ENCODE peak calls at places on chromosomes 6 and 20, in five cellular contexts. One of them, this sample, is unnamed. For H3K4me1, the result is how much of the 10 kb centered on the place peaks cover.

GRCh38 chr20:9573598-9573997 is 59.2 kb downstream of the LAMP5 start:
- DNase-seq in small intestine: no peak
- DNase-seq in CD8-positive, alpha-beta T cell: no peak
- DNase-seq in suprapubic skin: no peak
- DNase-seq in psoas muscle: no peak
- DNase-seq in this sample: no peak

GRCh38 chr6:53793318-53793975 is 1.4 kb upstream of the LRRC1 start:
- DNase-seq in CD8-positive, alpha-beta T cell: peak
- DNase-seq in psoas muscle: peak
- DNase-seq in small intestine: peak
- DNase-seq in suprapubic skin: peak
- DNase-seq in this sample: peak

GRCh38 chr6:51098801-51099200 is 280.1 kb downstream of the TFAP2B start:
- DNase-seq in small intestine: no peak
- DNase-seq in suprapubic skin: no peak
- DNase-seq in psoas muscle: no peak
- DNase-seq in CD8-positive, alpha-beta T cell: no peak
- DNase-seq in this sample: no peak

GRCh38 chr6:5071216-5071615 is 13.9 kb upstream of the PPP1R3G start:
- DNase-seq in psoas muscle: no peak
- DNase-seq in small intestine: no peak
- DNase-seq in suprapubic skin: no peak
- DNase-seq in CD8-positive, alpha-beta T cell: no peak
- DNase-seq in this sample: no peak

GRCh38 chr6:79687759-79688158 is 56.6 kb downstream of the SH3BGRL2 start:
- DNase-seq in CD8-positive, alpha-beta T cell: no peak
- DNase-seq in suprapubic skin: no peak
- DNase-seq in psoas muscle: no peak
- DNase-seq in small intestine: peak
- DNase-seq in this sample: no peak

GRCh38 chr6:26216015-26216885 is 129.0 kb downstream of the HFE start:
- DNase-seq in CD8-positive, alpha-beta T cell: peak
- DNase-seq in small intestine: peak
- DNase-seq in suprapubic skin: no peak
- DNase-seq in psoas muscle: no peak
- DNase-seq in this sample: peak

GRCh38 chr6:215335-216034 is 76.8 kb upstream of the DUSP22 start:
- DNase-seq in small intestine: no peak
- DNase-seq in psoas muscle: no peak
- DNase-seq in CD8-positive, alpha-beta T cell: peak
- DNase-seq in suprapubic skin: no peak
- DNase-seq in this sample: no peak

GRCh38 chr20:51910202-51911050 is 108.1 kb upstream of the SALL4 start:
- DNase-seq in suprapubic skin: no peak
- DNase-seq in small intestine: no peak
- DNase-seq in psoas muscle: no peak
- DNase-seq in CD8-positive, alpha-beta T cell: no peak
- DNase-seq in this sample: no peak

GRCh38 chr6:144722214-144722737 is 437.1 kb downstream of the UTRN start:
- DNase-seq in CD8-positive, alpha-beta T cell: no peak
- DNase-seq in suprapubic skin: no peak
- DNase-seq in small intestine: no peak
- DNase-seq in psoas muscle: no peak
- DNase-seq in this sample: no peak

GRCh38 chr20:17542993-17543412 is 11.8 kb upstream of the BFSP1 start:
- DNase-seq in psoas muscle: no peak
- DNase-seq in small intestine: no peak
- DNase-seq in CD8-positive, alpha-beta T cell: no peak
- DNase-seq in suprapubic skin: no peak
- DNase-seq in this sample: no peak

GRCh38 chr6:53794720-53795253 is at the start of gene LRRC1:
- DNase-seq in suprapubic skin: peak
- DNase-seq in small intestine: peak
- DNase-seq in CD8-positive, alpha-beta T cell: peak
- DNase-seq in psoas muscle: peak
- DNase-seq in this sample: peak

GRCh38 chr6:131210469-131210868 is 75.2 kb downstream of the AKAP7 start:
- DNase-seq in psoas muscle: no peak
- DNase-seq in CD8-positive, alpha-beta T cell: no peak
- DNase-seq in small intestine: no peak
- DNase-seq in suprapubic skin: no peak
- DNase-seq in this sample: no peak

GRCh38 chr6:7542878-7543394 is 1.5 kb downstream of the DSP start:
- DNase-seq in psoas muscle: peak
- DNase-seq in CD8-positive, alpha-beta T cell: no peak
- DNase-seq in suprapubic skin: peak
- DNase-seq in small intestine: peak
- DNase-seq in this sample: peak

GRCh38 chr6:126723541-126724170 is 383.7 kb downstream of the CENPW start:
- DNase-seq in small intestine: no peak
- DNase-seq in psoas muscle: no peak
- DNase-seq in suprapubic skin: no peak
- DNase-seq in CD8-positive, alpha-beta T cell: no peak
- DNase-seq in this sample: no peak

GRCh38 chr20:1434571-1435336 is 31.9 kb downstream of the NSFL1C start:
- DNase-seq in small intestine: peak
- DNase-seq in suprapubic skin: no peak
- DNase-seq in CD8-positive, alpha-beta T cell: peak
- DNase-seq in psoas muscle: no peak
- DNase-seq in this sample: no peak

GRCh38 chr20:62350098-62350628 is 16.9 kb downstream of the LAMA5 start:
- DNase-seq in CD8-positive, alpha-beta T cell: no peak
- DNase-seq in small intestine: peak
- DNase-seq in psoas muscle: peak
- DNase-seq in suprapubic skin: no peak
- DNase-seq in this sample: no peak

GRCh38 chr6:27209167-27209566 is 38.3 kb upstream of the PRSS16 start:
- DNase-seq in suprapubic skin: no peak
- DNase-seq in small intestine: no peak
- DNase-seq in CD8-positive, alpha-beta T cell: no peak
- DNase-seq in psoas muscle: no peak
- DNase-seq in this sample: no peak

GRCh38 chr20:43971233-43971632 is 56.6 kb downstream of the TOX2 start:
- DNase-seq in suprapubic skin: peak
- DNase-seq in small intestine: no peak
- DNase-seq in CD8-positive, alpha-beta T cell: no peak
- DNase-seq in psoas muscle: no peak
- DNase-seq in this sample: no peak

GRCh38 chr6:134436281-134436815 is 118.4 kb upstream of the SGK1 start:
- DNase-seq in small intestine: no peak
- DNase-seq in suprapubic skin: peak
- DNase-seq in CD8-positive, alpha-beta T cell: peak
- DNase-seq in psoas muscle: peak
- DNase-seq in this sample: peak

GRCh38 chr20:56689852-56690485 is 60.9 kb downstream of the TFAP2C start:
- DNase-seq in psoas muscle: no peak
- DNase-seq in CD8-positive, alpha-beta T cell: no peak
- DNase-seq in suprapubic skin: no peak
- DNase-seq in small intestine: no peak
- DNase-seq in this sample: no peak

GRCh38 chr6:12331951-12332749 is 42.0 kb downstream of the EDN1 start:
- DNase-seq in CD8-positive, alpha-beta T cell: no peak
- DNase-seq in psoas muscle: no peak
- DNase-seq in small intestine: peak
- DNase-seq in suprapubic skin: no peak
- DNase-seq in this sample: no peak

GRCh38 chr6:1329708-1330107 is 17.8 kb downstream of the FOXQ1 start:
- DNase-seq in psoas muscle: no peak
- DNase-seq in suprapubic skin: no peak
- DNase-seq in CD8-positive, alpha-beta T cell: no peak
- DNase-seq in small intestine: no peak
- DNase-seq in this sample: no peak

GRCh38 chr6:72425003-72425681 is 196.7 kb upstream of the KCNQ5 start:
- DNase-seq in CD8-positive, alpha-beta T cell: no peak
- DNase-seq in psoas muscle: no peak
- DNase-seq in small intestine: no peak
- DNase-seq in suprapubic skin: no peak
- DNase-seq in this sample: no peak

GRCh38 chr6:163391983-163392382 is 22.5 kb upstream of the QKI start:
- DNase-seq in suprapubic skin: no peak
- DNase-seq in small intestine: no peak
- DNase-seq in CD8-positive, alpha-beta T cell: no peak
- DNase-seq in psoas muscle: no peak
- DNase-seq in this sample: no peak

GRCh38 chr6:138030872-138031271 is 76.3 kb downstream of the PERP start:
- DNase-seq in small intestine: no peak
- DNase-seq in suprapubic skin: no peak
- DNase-seq in psoas muscle: no peak
- DNase-seq in CD8-positive, alpha-beta T cell: no peak
- DNase-seq in this sample: no peak
- H3K4me1 ChIP-seq in small intestine: under half
- H3K4me1 ChIP-seq in suprapubic skin: under half
- H3K4me1 ChIP-seq in psoas muscle: under half
- H3K4me1 ChIP-seq in CD8-positive, alpha-beta T cell: under half
- H3K4me1 ChIP-seq in this sample: under half

DNA sequence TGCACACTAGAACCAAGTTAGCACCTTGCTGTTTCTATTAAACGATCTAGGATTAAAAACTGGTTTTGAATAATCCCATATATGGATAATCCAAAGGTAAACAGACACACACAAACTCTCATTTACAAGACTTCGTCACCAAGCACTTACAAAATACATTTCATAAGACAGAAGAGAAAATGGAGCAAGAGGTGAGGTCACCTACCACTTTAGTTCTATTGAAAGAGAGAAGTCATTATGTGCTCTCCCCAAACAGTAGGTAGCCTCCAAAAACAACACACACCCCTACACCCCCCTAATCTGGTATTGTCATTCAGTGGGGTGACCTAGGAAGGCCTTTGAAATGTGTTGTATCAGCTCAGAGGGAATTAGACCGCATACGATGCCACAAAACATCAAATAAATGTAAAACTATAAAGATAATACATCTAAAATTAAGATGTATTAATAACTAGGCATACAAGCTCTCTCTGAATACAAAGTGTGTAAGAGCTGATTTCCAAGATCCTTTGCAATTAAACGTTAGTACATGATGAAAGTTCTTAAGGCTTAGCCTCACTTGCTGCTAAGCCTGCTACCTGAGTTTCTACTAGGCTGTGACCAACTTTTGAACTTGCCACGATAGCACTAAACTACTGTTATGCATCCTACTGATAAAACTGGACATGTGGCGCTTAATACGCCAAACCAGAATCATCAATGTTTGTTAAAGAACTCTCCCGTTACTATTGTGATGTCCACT is 1.6 kb downstream of the SRPK1 start:
- DNase-seq in CD8-positive, alpha-beta T cell: no peak
- DNase-seq in small intestine: peak
- DNase-seq in suprapubic skin: no peak
- DNase-seq in psoas muscle: no peak
- DNase-seq in this sample: no peak
- H3K27ac ChIP-seq in CD8-positive, alpha-beta T cell: peak
- H3K27ac ChIP-seq in small intestine: peak
- H3K27ac ChIP-seq in suprapubic skin: peak
- H3K27ac ChIP-seq in psoas muscle: peak
- H3K27ac ChIP-seq in this sample: no peak

GRCh38 chr20:53933232-53933846 is 137.1 kb downstream of the BCAS1 start:
- DNase-seq in suprapubic skin: no peak
- DNase-seq in psoas muscle: no peak
- DNase-seq in small intestine: no peak
- DNase-seq in CD8-positive, alpha-beta T cell: no peak
- DNase-seq in this sample: no peak

GRCh38 chr20:53929399-53929798 is 141.0 kb downstream of the BCAS1 start:
- DNase-seq in CD8-positive, alpha-beta T cell: no peak
- DNase-seq in psoas muscle: no peak
- DNase-seq in suprapubic skin: no peak
- DNase-seq in small intestine: no peak
- DNase-seq in this sample: no peak

GRCh38 chr20:53929974-53930650 is 140.3 kb downstream of the BCAS1 start:
- DNase-seq in suprapubic skin: no peak
- DNase-seq in small intestine: no peak
- DNase-seq in CD8-positive, alpha-beta T cell: no peak
- DNase-seq in psoas muscle: no peak
- DNase-seq in this sample: no peak

GRCh38 chr20:53931597-53931996 is 138.8 kb downstream of the BCAS1 start:
- DNase-seq in suprapubic skin: no peak
- DNase-seq in small intestine: no peak
- DNase-seq in CD8-positive, alpha-beta T cell: no peak
- DNase-seq in psoas muscle: no peak
- DNase-seq in this sample: no peak

DNA sequence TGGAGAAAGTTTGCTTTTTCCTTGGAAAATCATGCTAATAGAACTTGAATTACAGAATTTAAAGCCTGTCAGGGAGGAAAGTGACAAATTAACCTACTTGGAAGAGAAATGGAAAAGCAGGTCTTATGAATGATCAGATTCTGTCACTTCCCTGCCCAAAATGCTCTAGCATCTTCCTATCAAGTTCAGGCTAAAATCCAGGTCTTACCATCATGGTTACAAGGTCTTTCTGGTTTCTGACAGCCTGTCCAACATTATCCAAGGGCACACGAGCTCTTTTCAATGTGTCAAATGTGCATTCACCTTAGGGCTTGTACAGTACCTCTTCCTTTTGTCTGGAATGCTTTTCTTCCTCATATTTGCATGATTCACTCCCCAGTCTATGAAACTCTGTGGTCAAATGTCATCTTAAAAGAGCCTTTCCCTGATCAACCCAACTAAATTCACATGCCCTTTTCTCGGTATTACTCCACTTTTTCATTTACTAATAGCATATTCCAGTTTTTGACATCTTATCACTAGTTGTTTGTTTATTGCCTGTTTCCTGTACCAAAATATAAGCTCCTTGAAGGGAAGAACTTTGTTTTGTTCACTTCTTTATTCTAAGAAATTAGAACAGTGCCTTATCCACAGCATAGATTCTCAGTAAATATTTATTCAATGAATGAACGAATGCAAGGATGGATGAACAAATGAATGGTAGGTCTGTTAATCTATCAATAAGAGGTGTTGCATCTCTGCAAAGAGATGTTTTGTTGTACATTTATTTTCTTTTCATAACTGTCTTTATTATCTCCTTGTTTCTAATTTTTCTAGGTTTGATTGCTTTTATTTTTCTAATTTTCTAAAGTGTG is 139.5 kb downstream of the BCAS1 start:
- DNase-seq in CD8-positive, alpha-beta T cell: no peak
- DNase-seq in psoas muscle: no peak
- DNase-seq in suprapubic skin: no peak
- DNase-seq in small intestine: no peak
- DNase-seq in this sample: no peak
- H3K4me1 ChIP-seq in CD8-positive, alpha-beta T cell: under half
- H3K4me1 ChIP-seq in psoas muscle: under half
- H3K4me1 ChIP-seq in suprapubic skin: under half
- H3K4me1 ChIP-seq in small intestine: under half
- H3K4me1 ChIP-seq in this sample: under half

GRCh38 chr20:38894091-38894847 is 31.9 kb upstream of the FAM83D start:
- DNase-seq in CD8-positive, alpha-beta T cell: no peak
- DNase-seq in psoas muscle: peak
- DNase-seq in suprapubic skin: no peak
- DNase-seq in small intestine: no peak
- DNase-seq in this sample: no peak
- H3K27ac ChIP-seq in CD8-positive, alpha-beta T cell: no peak
- H3K27ac ChIP-seq in psoas muscle: no peak
- H3K27ac ChIP-seq in suprapubic skin: no peak
- H3K27ac ChIP-seq in small intestine: no peak
- H3K27ac ChIP-seq in this sample: no peak

GRCh38 chr6:133339543-133340384 is 98.6 kb downstream of the EYA4 start:
- DNase-seq in small intestine: no peak
- DNase-seq in CD8-positive, alpha-beta T cell: no peak
- DNase-seq in psoas muscle: no peak
- DNase-seq in suprapubic skin: no peak
- DNase-seq in this sample: no peak
- H3K4me1 ChIP-seq in small intestine: under half
- H3K4me1 ChIP-seq in CD8-positive, alpha-beta T cell: under half
- H3K4me1 ChIP-seq in psoas muscle: under half
- H3K4me1 ChIP-seq in suprapubic skin: under half
- H3K4me1 ChIP-seq in this sample: under half